ENCODE peak calls at places on chromosomes 11 and 22, in five cellular contexts. K, E, Q, S and M are unnamed samples. For H3K4me1, the result is how much of the 10 kb centered on the place peaks cover.

GRCh38 chr11:111944139-111944538 is 7.0 kb downstream of the DIXDC1 start:
- DNase-seq in E (no peak), K (no peak), S (no peak), Q (peak), M (peak)

GRCh38 chr11:6489338-6489737 is 7.7 kb upstream of the DNHD1 start:
- DNase-seq in Q (no peak), K (no peak), E (no peak), S (no peak), M (no peak)

GRCh38 chr22:35480627-35481565 is 59.7 kb upstream of the RASD2 start:
- DNase-seq in S (no peak), K (no peak), E (no peak), Q (no peak), M (peak)

GRCh38 chr22:38273135-38273761 is 438 bp upstream of the TMEM184B start:
- DNase-seq in E (no peak), S (no peak), K (no peak), Q (no peak), M (peak)

GRCh38 chr22:44599084-44599483 is 101.1 kb upstream of the RTL6 start:
- DNase-seq in Q (no peak), E (no peak), S (peak), K (no peak), M (no peak)

GRCh38 chr11:125069796-125070195 is 6.7 kb downstream of the SLC37A2 start:
- DNase-seq in E (no peak), Q (peak), K (no peak), S (peak), M (peak)

GRCh38 chr11:71507102-71507501 is 20.0 kb upstream of the KRTAP5-7 start:
- DNase-seq in S (no peak), Q (no peak), K (no peak), E (no peak), M (no peak)

GRCh38 chr11:84673753-84674152 is 953.4 kb downstream of the DLG2 start:
- DNase-seq in K (no peak), E (no peak), S (no peak), Q (no peak), M (peak)

GRCh38 chr11:122036493-122036892 is 79.5 kb downstream of the BLID start:
- DNase-seq in Q (no peak), S (no peak), K (no peak), E (no peak), M (no peak)

GRCh38 chr11:47917643-47918369 is 62.6 kb upstream of the PTPRJ start:
- DNase-seq in E (peak), Q (no peak), K (peak), S (peak), M (peak)

GRCh38 chr22:41782316-41782715 is 18.2 kb upstream of the CCDC134 start:
- DNase-seq in Q (no peak), S (no peak), E (no peak), K (peak), M (no peak)

GRCh38 chr11:131760191-131760951 is 390.0 kb downstream of the NTM start:
- DNase-seq in K (no peak), Q (no peak), E (no peak), S (no peak), M (peak)

GRCh38 chr11:131910491-131911387 is 540.3 kb downstream of the NTM start:
- DNase-seq in Q (peak), S (peak), E (no peak), K (no peak), M (peak)

GRCh38 chr22:25485626-25486545 is 78.6 kb upstream of the GRK3 start:
- DNase-seq in K (no peak), S (no peak), E (no peak), Q (no peak), M (no peak)

GRCh38 chr11:68950268-68950667 is 30.5 kb downstream of the MRGPRD start:
- DNase-seq in E (no peak), S (peak), K (no peak), Q (no peak), M (peak)

GRCh38 chr22:38941488-38941987 is 15.9 kb upstream of the APOBEC3A start:
- DNase-seq in S (no peak), K (peak), Q (no peak), E (no peak), M (no peak)

GRCh38 chr22:30208631-30209603 is 37.6 kb downstream of the LIF start:
- DNase-seq in E (peak), Q (no peak), S (peak), K (peak), M (peak)
- H3K4me1 ChIP-seq in E (under half), Q (half or more), S (under half), K (under half), M (half or more)

DNA sequence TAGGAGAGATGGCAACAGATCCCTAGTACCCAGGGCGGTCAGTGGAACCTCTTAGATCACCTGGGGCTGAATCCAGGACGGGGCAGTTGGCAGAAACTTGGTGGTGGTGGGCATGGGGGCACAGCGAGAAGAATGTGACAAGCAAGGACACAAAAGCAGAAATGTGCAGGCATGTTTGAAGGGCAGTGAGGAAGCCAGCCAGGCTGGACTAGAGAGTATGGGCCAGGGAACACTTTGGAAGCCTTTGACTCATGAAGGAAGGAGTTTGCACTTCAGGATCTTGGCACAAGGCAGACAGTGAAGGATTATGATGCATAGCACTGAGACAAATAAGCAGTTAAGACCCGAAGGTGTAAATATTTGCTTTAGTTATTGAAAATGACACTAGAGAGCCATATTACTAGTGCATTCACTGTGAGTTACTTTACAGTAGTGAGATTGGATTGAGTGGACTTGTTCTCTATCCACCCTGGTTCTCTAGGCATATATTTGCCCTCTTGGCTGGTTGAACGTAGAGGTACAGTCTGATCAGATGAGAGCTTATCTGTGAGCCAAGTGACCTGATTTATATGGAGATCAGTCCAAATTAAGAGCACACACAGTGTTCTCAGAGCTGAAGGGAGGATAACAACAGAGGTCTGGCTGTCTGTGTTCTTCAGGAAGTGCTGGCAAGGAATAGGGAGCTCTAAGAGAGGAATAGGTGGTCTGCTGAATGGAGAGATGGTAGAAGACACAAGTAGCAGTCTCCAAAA is 210.4 kb downstream of the SNX19 start:
- DNase-seq in E (no peak), Q (no peak), S (no peak), K (no peak), M (peak)
- H3K4me1 ChIP-seq in E (under half), Q (under half), S (under half), K (under half), M (under half)

GRCh38 chr11:1653541-1654387 is 24.2 kb downstream of the KRTAP5-5 start:
- DNase-seq in K (no peak), S (no peak), Q (no peak), E (no peak), M (no peak)

GRCh38 chr11:1656061-1656441 is 26.5 kb downstream of the KRTAP5-5 start:
- DNase-seq in Q (no peak), E (no peak), K (peak), S (no peak), M (no peak)

GRCh38 chr11:1655168-1656060 is 25.8 kb downstream of the KRTAP5-5 start:
- DNase-seq in S (no peak), Q (peak), E (no peak), K (peak), M (no peak)

GRCh38 chr11:1652778-1653540 is 23.4 kb downstream of the KRTAP5-5 start:
- DNase-seq in E (peak), K (peak), S (peak), Q (peak), M (peak)

DNA sequence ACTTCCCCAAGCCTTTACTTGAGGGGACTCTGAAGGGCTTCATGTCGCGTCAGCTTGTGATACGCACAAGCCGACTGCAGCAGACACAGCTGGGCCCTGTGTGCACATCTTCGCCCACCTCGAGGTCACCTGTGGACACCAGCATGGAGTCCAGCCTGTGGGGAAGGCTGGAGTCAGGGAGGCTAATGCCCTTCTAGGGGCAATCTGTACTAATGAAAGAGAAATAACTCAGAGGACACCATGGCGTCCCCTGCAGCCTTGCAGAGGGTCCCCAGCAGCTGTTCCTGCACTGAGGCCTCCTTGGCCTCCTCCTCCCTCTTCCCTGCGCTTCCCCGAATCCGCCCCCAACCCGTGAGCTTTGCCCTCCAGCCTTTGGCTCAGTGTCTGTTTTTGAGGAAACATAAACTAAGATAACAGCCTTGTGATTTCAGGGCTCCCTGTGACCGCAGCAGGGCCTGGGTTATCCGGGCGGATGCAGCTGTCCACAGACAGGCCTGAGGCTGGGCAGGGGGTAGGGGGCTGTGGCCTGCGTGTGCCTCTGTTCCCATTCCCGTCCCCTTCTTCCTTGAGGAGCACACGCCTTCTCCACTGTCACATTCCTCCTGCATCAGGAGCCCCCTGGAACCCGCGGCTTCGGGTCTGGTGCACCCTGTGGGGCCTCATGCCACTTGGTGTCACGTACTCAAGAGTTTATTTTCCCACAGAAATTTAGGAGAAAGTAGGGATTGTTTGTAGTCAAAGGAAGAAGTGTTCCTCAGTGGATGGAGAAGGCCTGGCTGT is 25.0 kb downstream of the KRTAP5-5 start:
- DNase-seq in E (no peak), K (peak), Q (no peak), S (no peak), M (no peak)
- H3K4me1 ChIP-seq in E (under half), K (under half), Q (under half), S (under half), M (under half)

GRCh38 chr11:4098026-4098621 is 3.5 kb downstream of the RRM1 start:
- DNase-seq in Q (no peak), E (no peak), S (no peak), K (no peak), M (no peak)
- H3K4me1 ChIP-seq in Q (under half), E (under half), S (under half), K (under half), M (under half)

GRCh38 chr11:83168756-83169155 is 11.8 kb downstream of the PCF11 start:
- DNase-seq in E (no peak), S (no peak), Q (no peak), K (no peak), M (no peak)

GRCh38 chr11:83174008-83174407 is 17.1 kb downstream of the PCF11 start:
- DNase-seq in Q (no peak), K (no peak), E (no peak), S (no peak), M (no peak)

GRCh38 chr11:83175815-83176214 is 17.7 kb upstream of the ANKRD42 start:
- DNase-seq in S (no peak), E (no peak), K (no peak), Q (no peak), M (no peak)

DNA sequence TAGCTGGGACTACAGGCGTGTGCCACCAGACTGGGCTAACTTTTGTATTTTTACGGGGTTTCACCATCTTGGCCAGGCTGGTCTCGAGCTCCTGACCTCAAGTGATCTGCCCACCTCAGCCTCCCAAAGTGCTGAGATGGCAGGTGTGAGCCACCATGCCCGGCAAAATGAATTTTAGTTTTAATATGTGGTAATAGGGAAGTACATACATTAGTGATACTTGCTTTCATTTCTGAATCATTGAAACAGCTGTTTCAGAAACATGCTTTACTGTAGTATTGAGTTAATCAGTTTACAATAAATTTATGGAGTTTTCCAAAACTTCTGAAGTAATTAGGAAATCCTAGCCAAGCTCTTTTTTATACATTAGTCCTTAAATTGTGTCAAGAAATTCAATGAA is 15.6 kb downstream of the PCF11 start:
- DNase-seq in K (no peak), S (no peak), Q (no peak), E (no peak), M (no peak)
- H3K4me1 ChIP-seq in K (under half), S (under half), Q (under half), E (under half), M (under half)

DNA sequence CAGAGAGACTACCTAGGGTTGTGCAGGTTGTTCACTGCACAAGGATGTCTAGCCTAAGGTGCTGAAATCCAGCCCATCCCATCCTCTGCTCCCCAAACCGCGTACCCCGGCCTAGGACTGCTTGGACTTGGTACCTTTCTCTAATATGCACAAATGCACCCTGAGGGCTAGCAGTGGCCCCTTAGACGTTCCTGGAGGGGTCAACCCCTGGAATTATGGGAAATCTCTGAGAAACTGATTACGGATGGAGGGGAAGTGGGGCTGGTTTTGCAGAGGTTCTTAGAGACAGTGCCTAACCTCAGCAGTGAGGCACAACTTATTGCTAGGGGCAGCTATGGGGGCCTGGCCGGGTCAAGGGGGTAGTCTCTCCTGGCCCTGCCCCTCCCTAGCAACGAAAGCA is 2.5 kb downstream of the C11orf68 start:
- DNase-seq in E (no peak), S (no peak), Q (no peak), K (no peak), M (no peak)
- H3K4me1 ChIP-seq in E (under half), S (under half), Q (half or more), K (under half), M (half or more)

GRCh38 chr11:64081663-64082442 is 46.1 kb downstream of the FLRT1 start:
- DNase-seq in Q (no peak), S (no peak), K (no peak), E (no peak), M (no peak)

GRCh38 chr11:64078905-64079304 is 43.2 kb downstream of the FLRT1 start:
- DNase-seq in Q (no peak), E (no peak), S (no peak), K (no peak), M (no peak)

GRCh38 chr11:64077607-64078006 is 41.9 kb downstream of the FLRT1 start:
- DNase-seq in S (no peak), Q (no peak), E (no peak), K (no peak), M (no peak)

GRCh38 chr11:64078294-64078693 is 42.6 kb downstream of the FLRT1 start:
- DNase-seq in E (peak), K (no peak), S (no peak), Q (no peak), M (no peak)

GRCh38 chr11:64080390-64080789 is 44.7 kb downstream of the FLRT1 start:
- DNase-seq in E (no peak), S (no peak), K (no peak), Q (no peak), M (no peak)
- H3K4me1 ChIP-seq in E (under half), S (under half), K (under half), Q (under half), M (under half)

GRCh38 chr11:120529214-120529613 is 17.7 kb downstream of the GRIK4 start:
- DNase-seq in S (no peak), Q (no peak), K (peak), E (no peak), M (no peak)

GRCh38 chr11:120527111-120527748 is 15.7 kb downstream of the GRIK4 start:
- DNase-seq in E (peak), S (peak), K (peak), Q (no peak), M (peak)

GRCh38 chr11:120526241-120526640 is 14.7 kb downstream of the GRIK4 start:
- DNase-seq in Q (no peak), S (no peak), E (no peak), K (no peak), M (no peak)

GRCh38 chr11:120525285-120526085 is 13.9 kb downstream of the GRIK4 start:
- DNase-seq in Q (no peak), E (no peak), K (no peak), S (no peak), M (no peak)

GRCh38 chr11:120528749-120529148 is 17.2 kb downstream of the GRIK4 start:
- DNase-seq in Q (no peak), E (no peak), S (no peak), K (peak), M (no peak)
- H3K4me1 ChIP-seq in Q (under half), E (under half), S (under half), K (under half), M (under half)

DNA sequence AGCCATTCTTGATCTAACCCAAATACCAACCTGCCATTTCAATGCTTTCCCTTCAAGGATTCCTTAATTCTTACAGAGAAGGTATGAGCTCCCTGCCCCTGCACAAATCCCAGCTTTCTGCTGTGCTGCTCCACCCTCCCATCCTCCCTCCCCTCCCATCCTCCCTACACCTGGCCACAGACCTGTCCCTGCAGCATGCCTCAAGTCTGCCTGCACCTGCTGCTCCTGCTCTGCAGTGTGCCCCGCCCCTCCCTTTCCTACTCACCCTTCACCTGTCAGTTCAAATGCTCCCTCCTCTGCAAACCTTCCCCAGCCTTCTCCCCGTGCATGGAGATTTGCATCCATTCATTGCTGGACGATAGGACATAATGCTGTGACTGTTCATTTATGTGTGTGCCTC is 139.9 kb upstream of the NARS2 start:
- DNase-seq in Q (no peak), S (no peak), E (no peak), K (no peak), M (no peak)
- H3K4me1 ChIP-seq in Q (under half), S (under half), E (under half), K (under half), M (under half)

DNA sequence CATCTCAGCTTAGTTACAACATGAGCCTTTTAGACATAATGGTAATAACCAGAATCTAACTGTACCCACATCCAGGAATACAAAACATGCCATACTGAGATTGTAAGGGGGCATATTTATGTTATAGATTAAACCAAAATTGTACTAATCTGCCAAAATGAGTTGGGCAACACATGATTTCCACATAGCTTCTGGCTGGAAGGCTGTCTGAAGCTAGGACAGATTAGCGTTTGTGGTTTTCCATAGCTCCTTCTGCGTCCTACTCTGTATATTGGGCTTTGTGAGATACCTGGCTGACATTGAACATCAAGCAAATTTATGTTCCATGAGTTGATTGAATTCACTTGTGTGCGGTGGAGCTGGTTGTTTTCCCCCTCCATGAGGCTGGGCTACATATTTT is 115.1 kb downstream of the C11orf91 start:
- DNase-seq in E (no peak), S (no peak), K (no peak), Q (no peak), M (no peak)
- H3K4me1 ChIP-seq in E (under half), S (under half), K (under half), Q (under half), M (under half)